ENCODE peak calls at places on chromosomes 12 and 14, in eight cellular contexts. Z is WERI-Rb-1, Q is nephron progenitor cell, X is mesothelial cell of epicardium, S is H9, K is hepatocyte, L is WTC11, E is B cell. A is an unnamed sample.

GRCh38 chr12:62898568-62898967 is 36.4 kb downstream of the PPM1H start:
- DNase-seq in Z (no peak), Q (no peak), X (no peak), S (no peak), K (no peak), L (no peak), E (no peak), A (no peak)

GRCh38 chr14:104659764-104660523 is 29.5 kb upstream of the INF2 start:
- DNase-seq in Z (no peak), Q (no peak), X (no peak), S (no peak), K (no peak), L (no peak), E (no peak), A (peak; percentile 74)

GRCh38 chr12:32083489-32083888 is 23.2 kb upstream of the BICD1 start:
- DNase-seq in Z (no peak), Q (no peak), X (no peak), S (no peak), K (no peak), L (no peak), E (no peak), A (no peak)

GRCh38 chr14:68306934-68307758 is 485.7 kb downstream of the ZFP36L1 start:
- DNase-seq in Z (no peak), Q (no peak), X (no peak), S (no peak), K (peak; percentile 35), L (no peak), E (no peak), A (no peak)

GRCh38 chr12:96879301-96879700 is 27.8 kb upstream of the NEDD1 start:
- DNase-seq in Z (no peak), Q (no peak), X (no peak), S (no peak), K (no peak), L (no peak), E (no peak), A (no peak)

GRCh38 chr12:91127751-91128150 is 16.5 kb upstream of the LUM start:
- DNase-seq in Z (no peak), Q (no peak), X (no peak), S (no peak), K (peak; percentile 45), L (no peak), E (no peak), A (no peak)

GRCh38 chr12:12779529-12779928 is 5.9 kb upstream of the APOLD1 start:
- DNase-seq in Z (no peak), Q (no peak), X (no peak), S (no peak), K (peak; percentile 58), L (no peak), E (no peak), A (no peak)

GRCh38 chr12:1796515-1797010 is 23.8 kb upstream of the LRTM2 start:
- DNase-seq in Z (no peak), Q (no peak), X (no peak), S (peak; percentile 51), K (no peak), L (no peak), E (peak; percentile 57), A (peak; percentile 50)

GRCh38 chr14:102182901-102183619 is 43.4 kb downstream of the WDR20 start:
- DNase-seq in Z (no peak), Q (no peak), X (no peak), S (no peak), K (no peak), L (no peak), E (no peak), A (no peak)

GRCh38 chr12:86117711-86118110 is 138.5 kb downstream of the MGAT4C start:
- DNase-seq in Z (no peak), Q (no peak), X (no peak), S (no peak), K (no peak), L (no peak), E (no peak), A (no peak)

GRCh38 chr14:97640031-97640430 is 842.8 kb downstream of the VRK1 start:
- DNase-seq in Z (no peak), Q (no peak), X (no peak), S (peak; percentile 65), K (no peak), L (peak; percentile 51), E (no peak), A (no peak)

GRCh38 chr14:23093993-23094665 is 807 bp downstream of the ACIN1 start:
- DNase-seq in Z (no peak), Q (no peak), X (no peak), S (peak; percentile 91), K (no peak), L (peak; percentile 86), E (peak; percentile 68), A (no peak)
- TF ChIP-seq CTCF in Z (peak; percentile 9), Q (no peak), X (no peak), S (peak; percentile 29), K (peak; percentile 20), L (no peak), E (peak; percentile 28), A (peak; percentile 8)

GRCh38 chr14:106874365-106874764 is 1348.0 kb downstream of the TMEM121 start:
- DNase-seq in Z (no peak), Q (no peak), X (no peak), S (no peak), K (no peak), L (no peak), E (no peak), A (no peak)

GRCh38 chr14:106875503-106875902 is 1349.1 kb downstream of the TMEM121 start:
- DNase-seq in Z (peak; percentile 43), Q (no peak), X (no peak), S (no peak), K (no peak), L (no peak), E (peak; percentile 69), A (peak; percentile 34)

GRCh38 chr14:106876711-106877110 is 1350.3 kb downstream of the TMEM121 start:
- DNase-seq in Z (no peak), Q (no peak), X (no peak), S (no peak), K (no peak), L (no peak), E (no peak), A (no peak)

GRCh38 chr14:106877527-106877926 is 1351.1 kb downstream of the TMEM121 start:
- DNase-seq in Z (no peak), Q (no peak), X (no peak), S (no peak), K (no peak), L (no peak), E (no peak), A (no peak)

DNA sequence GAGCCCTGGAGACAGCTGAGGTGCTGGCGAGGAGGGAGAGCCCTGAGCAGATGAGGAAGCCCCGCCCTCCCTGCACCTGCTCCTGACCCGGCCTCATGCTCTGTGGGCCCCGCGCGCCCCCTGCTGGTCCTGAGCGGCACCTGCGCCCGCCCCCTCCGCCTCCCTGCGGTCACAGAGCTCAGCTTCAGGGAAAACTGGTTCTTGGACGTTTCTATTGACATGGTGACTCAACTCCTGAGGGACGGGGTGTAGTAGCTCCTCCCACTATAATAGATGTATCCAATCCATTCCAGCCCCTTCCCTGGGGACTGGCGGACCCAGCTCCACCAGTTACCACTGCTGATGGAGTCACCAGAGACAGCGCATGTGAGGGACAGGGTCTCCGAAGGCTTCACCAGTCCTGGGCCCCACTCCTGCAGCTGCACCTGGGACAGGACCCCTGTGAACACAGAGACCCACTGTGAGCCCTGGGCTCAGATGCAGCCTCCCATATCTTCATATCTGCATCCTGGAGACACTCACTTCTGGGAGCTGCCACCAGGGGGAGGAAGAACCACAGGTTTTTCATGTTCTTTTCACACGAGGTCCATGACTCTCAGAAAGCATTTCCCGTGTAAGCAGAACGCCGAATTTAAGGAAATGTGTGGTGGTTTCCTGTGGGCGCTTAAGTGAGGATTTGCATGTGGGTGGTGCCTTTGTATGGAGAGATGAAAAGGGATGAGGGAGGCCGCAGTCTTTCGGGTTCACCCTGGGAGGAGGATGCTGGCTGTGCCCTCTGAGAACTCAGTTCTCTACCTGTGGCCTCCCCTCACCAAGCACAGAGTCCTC is 1346.5 kb downstream of the TMEM121 start:
- DNase-seq in Z (peak; percentile 73), Q (no peak), X (no peak), S (no peak), K (no peak), L (no peak), E (peak; percentile 64), A (peak; percentile 66)
- TF ChIP-seq CTCF in Z (peak; percentile 62), Q (no peak), X (peak; percentile 52), S (peak; percentile 15), K (no peak), L (peak; percentile 19), E (peak; percentile 88), A (peak; percentile 84)

DNA sequence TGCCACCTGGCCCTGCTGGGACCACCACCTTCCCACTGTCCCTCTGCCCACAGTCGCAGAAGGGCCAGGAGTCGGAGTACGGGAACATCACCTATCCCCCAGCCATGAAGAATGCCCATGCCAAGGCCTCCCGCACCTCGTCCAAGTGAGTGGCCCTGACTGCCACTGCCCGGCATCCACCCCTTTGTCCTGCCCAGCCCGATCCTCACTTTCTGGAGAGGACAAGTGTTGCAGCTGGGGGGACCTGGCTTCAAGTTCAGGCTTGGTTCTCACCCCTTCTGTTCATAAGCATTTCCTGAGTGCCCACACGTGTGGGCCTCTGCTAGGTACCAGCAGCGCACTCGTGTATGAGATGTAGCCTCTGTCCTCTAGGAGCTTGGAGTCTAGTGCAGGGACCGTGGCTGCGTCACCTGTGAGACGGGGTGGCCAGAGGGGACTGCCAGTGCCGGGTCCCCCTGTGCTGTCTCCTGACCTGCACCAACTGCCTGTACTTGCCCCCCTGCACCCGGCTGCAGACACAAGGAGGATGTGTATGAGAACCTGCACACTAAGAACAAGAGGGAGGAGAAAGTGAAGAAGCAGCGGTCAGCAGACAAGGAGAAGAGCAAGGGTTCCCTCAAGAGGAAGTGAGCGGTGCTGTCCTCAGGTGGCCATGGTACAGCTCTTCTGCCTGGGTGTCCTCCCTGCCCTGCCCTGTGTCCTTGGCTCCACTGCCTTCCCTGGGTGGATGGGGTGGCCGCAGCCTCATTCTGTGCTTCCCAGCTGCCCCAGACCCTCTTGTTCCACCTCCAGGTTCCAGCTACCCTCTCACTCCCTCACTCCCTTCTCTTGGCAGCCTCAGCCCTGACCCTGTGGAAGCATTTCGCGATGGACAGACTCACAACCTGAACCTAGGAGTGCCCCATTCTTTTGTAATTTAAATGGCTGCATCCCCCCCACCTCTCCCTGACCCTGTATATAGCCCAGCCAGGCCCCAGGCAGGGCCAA is 9.4 kb downstream of the PTPN6 start:
- DNase-seq in Z (no peak), Q (no peak), X (no peak), S (no peak), K (no peak), L (no peak), E (peak; percentile 36), A (peak; percentile 57)
- TF ChIP-seq CTCF in Z (peak; percentile 60), Q (no peak), X (no peak), S (peak; percentile 41), K (peak; percentile 9), L (no peak), E (peak; percentile 4), A (peak; percentile 59)

GRCh38 chr12:121800694-121801600 is 2.9 kb upstream of the SETD1B start:
- DNase-seq in Z (no peak), Q (peak; percentile 59), X (no peak), S (peak; percentile 76), K (peak; percentile 88), L (peak; percentile 73), E (peak; percentile 79), A (peak; percentile 47)

GRCh38 chr12:121797937-121798801 is 4.7 kb upstream of the RHOF start:
- DNase-seq in Z (peak; percentile 72), Q (no peak), X (no peak), S (no peak), K (peak; percentile 86), L (no peak), E (no peak), A (no peak)

GRCh38 chr12:121799842-121800693 is 3.7 kb upstream of the SETD1B start:
- DNase-seq in Z (peak; percentile 87), Q (peak; percentile 70), X (no peak), S (peak; percentile 84), K (peak; percentile 95), L (peak; percentile 74), E (peak; percentile 90), A (peak; percentile 79)

GRCh38 chr12:121798807-121799174 is 5.0 kb upstream of the SETD1B start:
- DNase-seq in Z (no peak), Q (no peak), X (no peak), S (no peak), K (no peak), L (no peak), E (no peak), A (no peak)

GRCh38 chr12:121799175-121799841 is 4.5 kb upstream of the SETD1B start:
- DNase-seq in Z (peak; percentile 93), Q (peak; percentile 57), X (no peak), S (peak; percentile 71), K (peak; percentile 85), L (no peak), E (peak; percentile 93), A (peak; percentile 57)
- TF ChIP-seq CTCF in Z (no peak), Q (no peak), X (no peak), S (no peak), K (no peak), L (no peak), E (no peak), A (no peak)

A was measured in GM10248.